ENCODE peak calls at places on chromosomes 6 and 20, in seven cellular contexts. One of them, this sample, is unnamed.

GRCh38 chr6:110547266-110547964 is 71.0 kb upstream of the SLC22A16 start:
- DNase-seq in spleen: no peak
- DNase-seq in breast epithelium: no peak
- DNase-seq in transverse colon: no peak
- DNase-seq in upper lobe of left lung: no peak
- DNase-seq in prostate gland: no peak
- DNase-seq in sigmoid colon: no peak
- DNase-seq in this sample: no peak

GRCh38 chr20:47280668-47281067 is 75.8 kb downstream of the ZMYND8 start:
- DNase-seq in spleen: no peak
- DNase-seq in breast epithelium: no peak
- DNase-seq in transverse colon: no peak
- DNase-seq in upper lobe of left lung: no peak
- DNase-seq in prostate gland: no peak
- DNase-seq in sigmoid colon: peak; percentile 34
- DNase-seq in this sample: no peak

GRCh38 chr6:108782231-108783041 is 65.8 kb upstream of the ARMC2 start:
- DNase-seq in spleen: peak; percentile 95
- DNase-seq in breast epithelium: peak; percentile 90
- DNase-seq in transverse colon: peak; percentile 92
- DNase-seq in upper lobe of left lung: peak; percentile 94
- DNase-seq in prostate gland: peak; percentile 90
- DNase-seq in sigmoid colon: peak; percentile 93
- DNase-seq in this sample: peak; percentile 54

GRCh38 chr20:56897318-56897962 is 268.3 kb downstream of the TFAP2C start:
- DNase-seq in spleen: no peak
- DNase-seq in breast epithelium: no peak
- DNase-seq in transverse colon: no peak
- DNase-seq in upper lobe of left lung: no peak
- DNase-seq in prostate gland: no peak
- DNase-seq in sigmoid colon: no peak
- DNase-seq in this sample: no peak

GRCh38 chr6:111687652-111688051 is 82.0 kb upstream of the TRAF3IP2 start:
- DNase-seq in spleen: no peak
- DNase-seq in breast epithelium: no peak
- DNase-seq in transverse colon: peak; percentile 34
- DNase-seq in upper lobe of left lung: no peak
- DNase-seq in prostate gland: no peak
- DNase-seq in sigmoid colon: no peak
- DNase-seq in this sample: no peak

GRCh38 chr6:11538049-11538798 is 675 bp downstream of the TMEM170B start:
- DNase-seq in spleen: peak; percentile 90
- DNase-seq in breast epithelium: peak; percentile 52
- DNase-seq in transverse colon: peak; percentile 17
- DNase-seq in upper lobe of left lung: peak; percentile 44
- DNase-seq in prostate gland: peak; percentile 16
- DNase-seq in sigmoid colon: peak; percentile 67
- DNase-seq in this sample: peak; percentile 31

GRCh38 chr20:39010496-39010895 is 48.4 kb downstream of the DHX35 start:
- DNase-seq in spleen: no peak
- DNase-seq in breast epithelium: no peak
- DNase-seq in transverse colon: no peak
- DNase-seq in upper lobe of left lung: no peak
- DNase-seq in prostate gland: no peak
- DNase-seq in sigmoid colon: no peak
- DNase-seq in this sample: no peak

GRCh38 chr20:9363673-9364072 is 150.7 kb upstream of the LAMP5 start:
- DNase-seq in spleen: no peak
- DNase-seq in breast epithelium: no peak
- DNase-seq in transverse colon: no peak
- DNase-seq in upper lobe of left lung: no peak
- DNase-seq in prostate gland: no peak
- DNase-seq in sigmoid colon: no peak
- DNase-seq in this sample: no peak

GRCh38 chr6:53263915-53264314 is 84.8 kb downstream of the ELOVL5 start:
- DNase-seq in spleen: no peak
- DNase-seq in breast epithelium: no peak
- DNase-seq in transverse colon: no peak
- DNase-seq in upper lobe of left lung: no peak
- DNase-seq in prostate gland: no peak
- DNase-seq in sigmoid colon: no peak
- DNase-seq in this sample: no peak

GRCh38 chr6:30768634-30769087 is 24.3 kb upstream of the IER3 start:
- DNase-seq in spleen: no peak
- DNase-seq in breast epithelium: no peak
- DNase-seq in transverse colon: no peak
- DNase-seq in upper lobe of left lung: no peak
- DNase-seq in prostate gland: no peak
- DNase-seq in sigmoid colon: no peak
- DNase-seq in this sample: no peak

GRCh38 chr6:33927551-33927950 is 123.7 kb upstream of the MLN start:
- DNase-seq in spleen: no peak
- DNase-seq in breast epithelium: no peak
- DNase-seq in transverse colon: no peak
- DNase-seq in upper lobe of left lung: peak; percentile 45
- DNase-seq in prostate gland: no peak
- DNase-seq in sigmoid colon: peak; percentile 77
- DNase-seq in this sample: no peak

GRCh38 chr20:61185841-61186601 is 66.0 kb upstream of the CDH4 start:
- DNase-seq in spleen: no peak
- DNase-seq in breast epithelium: no peak
- DNase-seq in transverse colon: no peak
- DNase-seq in upper lobe of left lung: no peak
- DNase-seq in prostate gland: no peak
- DNase-seq in sigmoid colon: no peak
- DNase-seq in this sample: no peak

GRCh38 chr6:87959083-87959482 is 88.6 kb upstream of the SPACA1 start:
- DNase-seq in spleen: no peak
- DNase-seq in breast epithelium: no peak
- DNase-seq in transverse colon: no peak
- DNase-seq in upper lobe of left lung: no peak
- DNase-seq in prostate gland: no peak
- DNase-seq in sigmoid colon: no peak
- DNase-seq in this sample: no peak

GRCh38 chr20:43925215-43925614 is 10.6 kb downstream of the TOX2 start:
- DNase-seq in spleen: no peak
- DNase-seq in breast epithelium: no peak
- DNase-seq in transverse colon: no peak
- DNase-seq in upper lobe of left lung: no peak
- DNase-seq in prostate gland: no peak
- DNase-seq in sigmoid colon: no peak
- DNase-seq in this sample: no peak

GRCh38 chr20:19806806-19807691 is 49.0 kb downstream of the RIN2 start:
- DNase-seq in spleen: no peak
- DNase-seq in breast epithelium: no peak
- DNase-seq in transverse colon: no peak
- DNase-seq in upper lobe of left lung: peak; percentile 51
- DNase-seq in prostate gland: peak; percentile 49
- DNase-seq in sigmoid colon: peak; percentile 21
- DNase-seq in this sample: no peak

GRCh38 chr6:11552390-11552789 is 14.8 kb downstream of the TMEM170B start:
- DNase-seq in spleen: no peak
- DNase-seq in breast epithelium: no peak
- DNase-seq in transverse colon: no peak
- DNase-seq in upper lobe of left lung: no peak
- DNase-seq in prostate gland: no peak
- DNase-seq in sigmoid colon: no peak
- DNase-seq in this sample: no peak

GRCh38 chr6:163787001-163787667 is 372.6 kb downstream of the QKI start:
- DNase-seq in spleen: no peak
- DNase-seq in breast epithelium: no peak
- DNase-seq in transverse colon: no peak
- DNase-seq in upper lobe of left lung: no peak
- DNase-seq in prostate gland: no peak
- DNase-seq in sigmoid colon: no peak
- DNase-seq in this sample: no peak

GRCh38 chr6:150492507-150492906 is 107.2 kb upstream of the PLEKHG1 start:
- DNase-seq in spleen: no peak
- DNase-seq in breast epithelium: no peak
- DNase-seq in transverse colon: no peak
- DNase-seq in upper lobe of left lung: no peak
- DNase-seq in prostate gland: no peak
- DNase-seq in sigmoid colon: no peak
- DNase-seq in this sample: no peak

GRCh38 chr6:99348823-99349619 is 453 bp downstream of the FAXC start:
- DNase-seq in spleen: no peak
- DNase-seq in breast epithelium: no peak
- DNase-seq in transverse colon: no peak
- DNase-seq in upper lobe of left lung: no peak
- DNase-seq in prostate gland: peak; percentile 6
- DNase-seq in sigmoid colon: peak; percentile 79
- DNase-seq in this sample: no peak

GRCh38 chr6:108497883-108498282 is 62.8 kb upstream of the FOXO3 start:
- DNase-seq in spleen: no peak
- DNase-seq in breast epithelium: no peak
- DNase-seq in transverse colon: peak; percentile 12
- DNase-seq in upper lobe of left lung: no peak
- DNase-seq in prostate gland: no peak
- DNase-seq in sigmoid colon: no peak
- DNase-seq in this sample: no peak

GRCh38 chr6:85364354-85364753 is 85.5 kb upstream of the NT5E start:
- DNase-seq in spleen: no peak
- DNase-seq in breast epithelium: no peak
- DNase-seq in transverse colon: no peak
- DNase-seq in upper lobe of left lung: no peak
- DNase-seq in prostate gland: no peak
- DNase-seq in sigmoid colon: no peak
- DNase-seq in this sample: no peak

GRCh38 chr20:22861231-22861980 is 173.7 kb upstream of the SSTR4 start:
- DNase-seq in spleen: no peak
- DNase-seq in breast epithelium: no peak
- DNase-seq in transverse colon: no peak
- DNase-seq in upper lobe of left lung: no peak
- DNase-seq in prostate gland: no peak
- DNase-seq in sigmoid colon: no peak
- DNase-seq in this sample: no peak

GRCh38 chr6:142856857-142857608 is 87.9 kb downstream of the HIVEP2 start:
- DNase-seq in spleen: no peak
- DNase-seq in breast epithelium: no peak
- DNase-seq in transverse colon: peak; percentile 32
- DNase-seq in upper lobe of left lung: no peak
- DNase-seq in prostate gland: no peak
- DNase-seq in sigmoid colon: no peak
- DNase-seq in this sample: no peak

GRCh38 chr6:161954077-161954476 is 680.2 kb upstream of the AGPAT4 start:
- DNase-seq in spleen: no peak
- DNase-seq in breast epithelium: no peak
- DNase-seq in transverse colon: no peak
- DNase-seq in upper lobe of left lung: no peak
- DNase-seq in prostate gland: no peak
- DNase-seq in sigmoid colon: no peak
- DNase-seq in this sample: no peak

GRCh38 chr6:132058975-132059374 is 107.8 kb upstream of the CCN2 start:
- DNase-seq in spleen: no peak
- DNase-seq in breast epithelium: no peak
- DNase-seq in transverse colon: no peak
- DNase-seq in upper lobe of left lung: no peak
- DNase-seq in prostate gland: no peak
- DNase-seq in sigmoid colon: no peak
- DNase-seq in this sample: no peak
- TF ChIP-seq POLR2AphosphoS5 in spleen: no peak
- TF ChIP-seq POLR2AphosphoS5 in breast epithelium: no peak
- TF ChIP-seq POLR2AphosphoS5 in transverse colon: no peak
- TF ChIP-seq POLR2AphosphoS5 in upper lobe of left lung: no peak
- TF ChIP-seq POLR2AphosphoS5 in prostate gland: no peak
- TF ChIP-seq POLR2AphosphoS5 in sigmoid colon: no peak
- TF ChIP-seq POLR2AphosphoS5 in this sample: no peak

GRCh38 chr6:116221931-116222330 is 31.9 kb downstream of the TSPYL4 start:
- DNase-seq in spleen: no peak
- DNase-seq in breast epithelium: no peak
- DNase-seq in transverse colon: no peak
- DNase-seq in upper lobe of left lung: no peak
- DNase-seq in prostate gland: no peak
- DNase-seq in sigmoid colon: no peak
- DNase-seq in this sample: no peak
- TF ChIP-seq POLR2A in spleen: no peak
- TF ChIP-seq POLR2A in breast epithelium: no peak
- TF ChIP-seq POLR2A in transverse colon: no peak
- TF ChIP-seq POLR2A in upper lobe of left lung: no peak
- TF ChIP-seq POLR2A in prostate gland: no peak
- TF ChIP-seq POLR2A in sigmoid colon: no peak
- TF ChIP-seq POLR2A in this sample: no peak

DNA sequence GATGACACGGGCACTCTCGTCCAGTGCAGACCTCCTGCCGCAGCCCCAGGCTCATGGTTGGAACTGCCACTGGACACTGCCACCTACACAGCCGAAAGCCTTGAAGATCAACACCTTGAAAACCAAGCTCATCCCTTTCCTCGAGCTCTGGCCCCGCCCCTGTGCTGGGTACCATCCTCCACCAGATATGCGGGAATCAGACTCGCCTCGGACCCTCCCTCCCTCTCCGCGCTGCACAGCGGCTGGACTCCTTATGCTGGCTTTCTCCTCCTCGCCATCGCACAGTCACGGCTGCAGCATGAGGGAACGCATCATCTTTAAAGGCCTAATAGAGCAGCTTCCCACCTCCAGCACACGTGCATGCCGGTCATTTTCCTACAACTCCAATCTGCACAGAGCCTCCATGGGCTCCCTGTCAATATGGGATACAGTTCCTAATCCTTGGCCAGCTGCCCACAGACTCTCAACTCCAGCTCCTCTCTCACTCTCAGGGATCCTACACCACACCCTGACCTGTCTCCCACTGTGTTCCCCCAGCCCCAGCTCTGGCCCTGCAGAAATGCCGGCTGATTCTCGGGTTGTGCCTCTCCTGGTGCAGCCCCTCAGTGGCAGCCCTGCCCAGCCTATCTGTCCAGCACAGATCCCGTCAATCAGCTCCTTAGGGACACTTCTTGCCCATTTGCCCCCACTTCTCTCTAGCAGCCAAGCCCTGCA is 23.2 kb downstream of the TXNDC5 start:
- DNase-seq in spleen: peak; percentile 64
- DNase-seq in breast epithelium: no peak
- DNase-seq in transverse colon: no peak
- DNase-seq in upper lobe of left lung: no peak
- DNase-seq in prostate gland: no peak
- DNase-seq in sigmoid colon: no peak
- DNase-seq in this sample: no peak
- TF ChIP-seq POLR2AphosphoS5 in spleen: no peak
- TF ChIP-seq POLR2AphosphoS5 in breast epithelium: no peak
- TF ChIP-seq POLR2AphosphoS5 in transverse colon: no peak
- TF ChIP-seq POLR2AphosphoS5 in upper lobe of left lung: no peak
- TF ChIP-seq POLR2AphosphoS5 in prostate gland: no peak
- TF ChIP-seq POLR2AphosphoS5 in sigmoid colon: no peak
- TF ChIP-seq POLR2AphosphoS5 in this sample: no peak

DNA sequence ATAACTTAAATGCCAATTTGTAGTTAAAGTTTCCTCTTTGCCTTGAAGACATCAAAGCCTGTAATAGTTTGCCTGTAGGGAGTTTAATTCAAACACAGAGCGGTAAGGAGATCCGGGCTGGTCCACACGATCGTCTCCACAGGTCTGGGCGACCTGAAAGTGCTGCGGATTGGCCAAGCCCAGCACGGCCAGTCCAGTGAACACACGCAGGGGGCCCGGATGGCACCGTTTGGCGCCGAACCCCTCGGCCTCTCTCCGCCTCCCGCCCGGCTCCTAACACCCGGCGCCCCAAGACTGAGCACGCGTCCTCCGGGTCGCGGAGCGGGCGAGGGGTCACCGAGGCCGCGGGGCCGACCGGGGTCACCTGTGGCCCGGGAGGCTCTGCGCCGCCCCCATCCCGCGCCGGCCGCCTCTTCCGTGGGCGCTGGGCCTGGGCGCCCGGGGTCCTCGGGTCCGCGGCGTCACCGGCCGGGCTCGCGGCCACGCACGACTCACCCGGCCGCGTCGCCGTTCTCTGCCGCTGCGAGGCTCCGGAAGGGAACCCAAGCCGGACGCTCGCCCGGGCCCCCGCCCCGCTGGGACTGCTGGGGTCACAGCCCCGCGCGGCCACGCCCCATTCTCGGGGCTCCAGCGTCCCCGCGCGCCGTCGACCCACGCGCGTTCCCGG is 481 bp downstream of the SERPINB6 start:
- DNase-seq in spleen: peak; percentile 97
- DNase-seq in breast epithelium: peak; percentile 70
- DNase-seq in transverse colon: peak; percentile 80
- DNase-seq in upper lobe of left lung: peak; percentile 88
- DNase-seq in prostate gland: peak; percentile 53
- DNase-seq in sigmoid colon: peak; percentile 89
- DNase-seq in this sample: no peak
- TF ChIP-seq POLR2A in spleen: no peak
- TF ChIP-seq POLR2A in breast epithelium: no peak
- TF ChIP-seq POLR2A in transverse colon: no peak
- TF ChIP-seq POLR2A in upper lobe of left lung: no peak
- TF ChIP-seq POLR2A in prostate gland: peak; percentile 22
- TF ChIP-seq POLR2A in sigmoid colon: no peak
- TF ChIP-seq POLR2A in this sample: no peak

This sample was measured in GM12891.